ENCODE peak calls at places on chromosomes 16 and 17, in six cellular contexts. N is activated CD8-positive, alpha-beta T cell treated with anti-CD3 and anti-CD28 coated beads for 36 hours; Z is IMR-90; K is BE2C; T is brain microvascular endothelial cell; R is LNCaP clone FGC. X is an unnamed sample.

GRCh38 chr17:82231312-82231561 is 2.4 kb downstream of the SLC16A3 start:
- DNase-seq in K (no peak), Z (no peak), T (no peak), R (no peak), N (no peak), X (no peak)

GRCh38 chr16:71626018-71626857 is at the start of gene MARVELD3:
- DNase-seq in Z (no peak), K (no peak), T (no peak), R (peak), N (peak), X (no peak)

GRCh38 chr16:69123894-69124293 is 8.5 kb downstream of the CHTF8 start:
- DNase-seq in N (peak), K (peak), R (no peak), T (peak), Z (peak), X (peak)

GRCh38 chr17:50863221-50863843 is 2.8 kb downstream of the TOB1 start:
- DNase-seq in N (peak), Z (no peak), R (no peak), K (peak), T (no peak), X (peak)

GRCh38 chr17:79789943-79790804 is 6.7 kb downstream of the CBX8 start:
- DNase-seq in K (peak), T (no peak), R (no peak), N (no peak), Z (no peak), X (no peak)

GRCh38 chr17:68127914-68128313 is 92.4 kb downstream of the KPNA2 start:
- DNase-seq in K (no peak), R (no peak), T (no peak), N (no peak), Z (no peak), X (no peak)

GRCh38 chr17:15350777-15351486 is 9.5 kb upstream of the TEKT3 start:
- DNase-seq in N (no peak), T (no peak), R (no peak), Z (no peak), K (peak), X (peak)

GRCh38 chr16:17773698-17774101 is 302.9 kb upstream of the XYLT1 start:
- DNase-seq in T (peak), Z (peak), K (no peak), N (no peak), R (peak), X (peak)

GRCh38 chr16:81558444-81559175 is 114.0 kb downstream of the CMIP start:
- DNase-seq in K (no peak), R (peak), T (no peak), N (no peak), Z (no peak), X (no peak)

GRCh38 chr17:21425321-21425720 is 49.2 kb downstream of the KCNJ12 start:
- DNase-seq in K (no peak), Z (no peak), N (no peak), T (no peak), R (no peak), X (no peak)

GRCh38 chr16:48448799-48449481 is 63.7 kb upstream of the SIAH1 start:
- DNase-seq in Z (no peak), R (no peak), K (no peak), N (no peak), T (no peak), X (no peak)

GRCh38 chr17:77164483-77165030 is 23.8 kb downstream of the SEC14L1 start:
- DNase-seq in Z (peak), K (no peak), N (no peak), R (no peak), T (no peak), X (no peak)

GRCh38 chr17:37650419-37651003 is 7.3 kb upstream of the DDX52 start:
- DNase-seq in K (peak), N (peak), Z (peak), T (peak), R (no peak), X (peak)

GRCh38 chr16:30394603-30395154 is 541 bp upstream of the ZNF48 start:
- DNase-seq in K (no peak), T (peak), Z (peak), R (no peak), N (peak), X (peak)

GRCh38 chr16:67283039-67283825 is 3.9 kb downstream of the PLEKHG4 start:
- DNase-seq in N (no peak), T (peak), Z (peak), K (no peak), R (no peak), X (peak)

GRCh38 chr16:9800180-9800738 is 382.0 kb downstream of the GRIN2A start:
- DNase-seq in Z (no peak), T (no peak), N (no peak), R (no peak), K (no peak), X (no peak)

GRCh38 chr16:30660424-30661251 is 2.4 kb downstream of the FBRS start:
- DNase-seq in R (no peak), Z (peak), N (peak), T (peak), K (no peak), X (no peak)

GRCh38 chr17:79545251-79546005 is 65.4 kb downstream of the RBFOX3 start:
- DNase-seq in R (no peak), N (no peak), Z (no peak), K (no peak), T (no peak), X (no peak)

GRCh38 chr16:77758508-77758907 is 29.9 kb upstream of the VAT1L start:
- DNase-seq in R (no peak), N (no peak), Z (no peak), K (no peak), T (no peak), X (no peak)

GRCh38 chr17:13594762-13595697 is 6.7 kb downstream of the HS3ST3A1 start:
- DNase-seq in K (peak), R (peak), T (peak), N (peak), Z (peak), X (peak)

GRCh38 chr17:74332763-74333220 is 6.8 kb downstream of the KIF19 start:
- DNase-seq in T (no peak), K (no peak), N (no peak), Z (no peak), R (no peak), X (no peak)

DNA sequence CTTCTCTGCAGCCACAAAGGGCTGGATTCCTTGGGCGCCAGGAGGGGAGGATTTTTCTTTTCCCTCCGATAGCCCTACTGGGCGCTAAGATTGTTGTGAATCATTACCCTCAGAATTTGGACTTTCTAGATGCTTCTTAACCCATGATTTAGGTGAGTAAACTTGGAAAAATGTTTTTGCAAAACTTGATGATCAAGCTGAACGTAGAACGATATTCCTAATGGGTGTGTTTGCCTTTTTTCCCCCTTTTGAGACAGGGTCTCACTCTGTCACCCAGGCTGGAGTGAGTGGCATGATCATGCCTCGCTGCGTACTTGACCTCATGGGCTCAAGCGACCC is 43.8 kb downstream of the PGS1 start:
- DNase-seq in R (no peak), K (no peak), Z (no peak), T (no peak), N (no peak), X (no peak)
- TF ChIP-seq CTCF in R (no peak), K (no peak), Z (no peak), T (no peak), N (peak), X (no peak)

GRCh38 chr16:84413605-84414004 is 45.3 kb downstream of the ATP2C2 start:
- DNase-seq in N (no peak), R (no peak), T (no peak), Z (no peak), K (no peak), X (no peak)
- TF ChIP-seq CTCF in N (no peak), R (no peak), T (no peak), Z (no peak), K (no peak), X (no peak)

GRCh38 chr17:61454095-61454931 is 2.1 kb downstream of the TBX4 start:
- DNase-seq in K (no peak), R (no peak), Z (no peak), T (no peak), N (no peak), X (no peak)
- TF ChIP-seq CTCF in K (no peak), R (no peak), Z (no peak), T (no peak), N (no peak), X (no peak)

GRCh38 chr17:80890551-80890930 is 101.1 kb upstream of the CHMP6 start:
- DNase-seq in K (no peak), R (no peak), N (no peak), T (no peak), Z (no peak), X (no peak)
- TF ChIP-seq CTCF in K (no peak), R (no peak), N (no peak), T (no peak), Z (peak), X (no peak)

DNA sequence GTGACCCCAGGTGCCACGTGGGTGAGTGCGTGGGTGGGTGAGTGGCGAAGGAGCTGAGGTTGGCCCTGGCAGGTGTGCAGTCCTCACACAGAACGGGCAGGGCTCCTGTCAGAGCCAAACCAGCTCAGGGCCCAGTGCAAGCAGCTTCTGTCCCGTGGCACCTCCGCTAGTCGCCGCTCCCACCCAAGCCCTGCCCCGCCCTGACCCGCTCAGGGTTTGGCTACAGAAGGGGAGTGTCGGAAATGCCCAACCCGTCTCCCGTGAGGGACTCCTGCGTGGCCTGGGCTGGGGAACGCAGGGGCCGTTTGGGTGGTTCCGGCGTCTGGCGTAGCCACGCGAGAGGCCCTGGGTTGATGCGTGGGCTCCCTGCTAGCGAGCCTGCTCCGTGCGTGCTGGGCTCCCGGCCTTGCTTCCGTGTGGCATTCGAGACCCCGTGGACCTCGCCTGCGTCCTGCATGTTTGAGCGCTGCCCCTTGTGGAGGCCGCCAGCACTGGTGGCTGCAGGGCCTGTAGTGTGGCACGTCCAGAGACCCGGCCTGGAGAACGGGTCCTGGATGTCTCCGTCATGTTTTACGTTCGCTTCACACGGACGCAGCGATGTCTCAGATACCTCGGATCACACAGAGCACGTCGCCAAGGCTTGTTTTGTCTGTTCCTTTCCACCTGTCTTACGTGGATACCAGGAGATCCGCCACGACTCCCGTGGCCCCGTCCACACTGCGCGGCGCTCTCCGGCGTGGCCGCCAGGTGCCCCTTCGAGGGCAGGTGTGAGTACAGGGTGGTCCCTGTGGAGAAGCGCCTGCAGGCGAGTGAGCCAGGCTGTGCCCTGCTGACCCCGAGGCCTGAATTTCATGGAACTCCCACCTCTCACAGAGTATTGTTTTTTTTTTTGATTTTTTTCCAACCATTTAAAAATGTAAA is 10.2 kb downstream of the CAPN15 start:
- DNase-seq in T (no peak), Z (no peak), R (no peak), N (no peak), K (no peak), X (no peak)
- TF ChIP-seq CTCF in T (peak), Z (no peak), R (no peak), N (no peak), K (peak), X (peak)

DNA sequence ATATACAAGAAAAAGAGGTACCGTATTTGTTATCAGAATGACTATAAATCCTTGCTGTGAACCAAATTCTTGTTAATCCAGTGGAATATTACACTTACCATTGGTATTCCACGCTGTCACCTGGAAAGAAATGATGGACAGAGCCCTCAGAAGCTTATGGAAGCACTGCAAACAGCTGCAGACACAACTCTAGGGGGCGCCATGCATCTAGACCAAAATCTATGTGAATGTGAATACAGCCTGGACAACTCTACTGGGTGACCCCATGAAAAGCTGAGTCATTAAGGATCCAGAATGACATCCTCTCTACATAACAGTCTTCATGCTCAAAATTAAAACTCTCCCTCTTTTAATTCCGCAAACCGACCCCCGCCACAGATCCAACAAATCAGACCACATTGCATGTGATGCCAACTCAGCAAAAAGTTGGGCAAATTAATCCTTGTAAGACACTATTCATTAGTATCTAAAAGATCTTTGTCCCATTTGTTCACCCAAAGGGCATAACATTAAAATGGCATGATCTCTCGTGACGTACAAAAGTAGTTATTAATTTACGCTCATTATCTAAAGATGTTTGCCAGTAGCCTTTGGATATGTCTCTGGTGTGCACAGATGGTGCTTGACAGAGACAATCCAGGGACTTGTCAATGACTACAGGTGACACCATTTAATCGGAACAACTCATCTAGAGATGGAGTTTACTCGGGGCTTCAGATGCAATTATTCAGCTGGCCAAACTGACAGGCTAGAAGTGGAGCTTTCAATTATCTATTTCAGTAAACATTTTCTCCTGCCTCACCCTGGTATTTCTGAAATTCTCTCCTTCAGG is 552.7 kb upstream of the PSMD7 start:
- DNase-seq in R (no peak), T (no peak), N (peak), Z (no peak), K (peak), X (no peak)
- TF ChIP-seq CTCF in R (no peak), T (peak), N (no peak), Z (no peak), K (peak), X (no peak)

X was measured in cardiac fibroblast.